ENCODE peak calls at places on chromosomes 16 and 17, in seven cellular contexts. N is IMR-90; G is heart right ventricle; U is stimulated activated CD4-positive, alpha-beta T cell treated with anti-CD3 and anti-CD28 coated beads, Interleukin-4, amount 100 ng/mL, for 48 hours; S is head of caudate nucleus; M is AG09319; K is spleen. H is an unnamed sample.

GRCh38 chr16:56329887-56330286 is 95.5 kb downstream of the AMFR start:
- DNase-seq in N (no peak), K (no peak), G (no peak), U (no peak), S (no peak), M (no peak), H (no peak)

GRCh38 chr16:24257965-24258364 is 1.8 kb downstream of the CACNG3 start:
- DNase-seq in S (peak), N (no peak), U (no peak), G (no peak), M (no peak), K (no peak), H (no peak)

GRCh38 chr16:19119564-19119963 is 5.8 kb downstream of the ITPRIPL2 start:
- DNase-seq in U (no peak), S (no peak), M (no peak), G (no peak), N (peak), K (no peak), H (peak)

GRCh38 chr16:88368036-88368435 is 14.7 kb upstream of the ZNF469 start:
- DNase-seq in S (peak), U (no peak), G (no peak), M (no peak), K (peak), N (no peak), H (no peak)

GRCh38 chr16:81198635-81199034 is 39.9 kb upstream of the BCO1 start:
- DNase-seq in U (no peak), G (no peak), S (peak), K (no peak), M (no peak), N (no peak), H (no peak)

GRCh38 chr16:27235055-27235937 is 32.0 kb downstream of the KDM8 start:
- DNase-seq in N (peak), G (peak), U (peak), K (peak), S (peak), M (peak), H (peak)

GRCh38 chr17:69711504-69711903 is 297.0 kb downstream of the MAP2K6 start:
- DNase-seq in N (no peak), M (no peak), U (no peak), S (no peak), G (no peak), K (no peak), H (no peak)

GRCh38 chr17:17613708-17614114 is 22.2 kb upstream of the PEMT start:
- DNase-seq in M (peak), N (peak), S (peak), G (peak), U (peak), K (no peak), H (peak)

GRCh38 chr17:41333098-41333497 is 17.5 kb downstream of the KRT33A start:
- DNase-seq in M (no peak), G (no peak), N (no peak), K (no peak), S (no peak), U (no peak), H (no peak)

GRCh38 chr17:64497565-64498035 is 746 bp upstream of the POLG2 start:
- DNase-seq in M (no peak), N (no peak), G (no peak), S (no peak), U (no peak), K (no peak), H (no peak)

GRCh38 chr17:34619687-34620217 is 40.4 kb downstream of the TMEM132E start:
- DNase-seq in U (no peak), K (no peak), S (no peak), N (no peak), M (no peak), G (no peak), H (no peak)

GRCh38 chr17:9285602-9286001 is 264.3 kb downstream of the NTN1 start:
- DNase-seq in N (no peak), M (no peak), S (no peak), U (no peak), G (no peak), K (no peak), H (no peak)

GRCh38 chr17:10589553-10590145 is 40.2 kb upstream of the MYH2 start:
- DNase-seq in S (no peak), N (no peak), K (no peak), G (no peak), M (no peak), U (no peak), H (no peak)

GRCh38 chr17:4892063-4892410 is 7.3 kb upstream of the C17orf107 start:
- DNase-seq in S (no peak), K (no peak), N (no peak), G (no peak), M (no peak), U (no peak), H (no peak)